ENCODE peak calls at places on chromosomes 2 and 18, in five cellular contexts. H is tibial artery, F is Calu3, G is A549, D is endothelial cell. A is an unnamed sample.

GRCh38 chr2:213187833-213188532 is 36.6 kb upstream of the IKZF2 start:
- DNase-seq in H (no peak), F (peak; percentile 53), G (peak; percentile 8), D (peak; percentile 28), A (peak; percentile 78)

GRCh38 chr2:183950673-183951072 is 647.7 kb upstream of the ZNF804A start:
- DNase-seq in H (no peak), F (no peak), G (no peak), D (no peak), A (no peak)

GRCh38 chr2:37671013-37671815 is at the start of gene CDC42EP3:
- DNase-seq in H (peak; percentile 35), F (peak; percentile 84), G (peak; percentile 77), D (peak; percentile 72), A (peak; percentile 86)

GRCh38 chr2:146847846-146848245 is 997.0 kb upstream of the ACVR2A start:
- DNase-seq in H (no peak), F (no peak), G (no peak), D (no peak), A (no peak)

GRCh38 chr2:119487434-119488244 is 36.6 kb downstream of the SCTR start:
- DNase-seq in H (no peak), F (peak; percentile 87), G (peak; percentile 21), D (no peak), A (peak; percentile 93)

GRCh38 chr2:139241256-139241655 is 461.1 kb upstream of the NXPH2 start:
- DNase-seq in H (no peak), F (no peak), G (no peak), D (no peak), A (no peak)

GRCh38 chr18:59986139-59986538 is 86.3 kb downstream of the PMAIP1 start:
- DNase-seq in H (no peak), F (no peak), G (no peak), D (no peak), A (no peak)

GRCh38 chr2:142100967-142101366 is 29.8 kb downstream of the LRP1B start:
- DNase-seq in H (no peak), F (peak; percentile 37), G (no peak), D (no peak), A (no peak)

GRCh38 chr2:235113854-235114253 is 162.0 kb downstream of the SH3BP4 start:
- DNase-seq in H (no peak), F (no peak), G (no peak), D (no peak), A (no peak)

GRCh38 chr2:114807666-114808065 is 365.2 kb downstream of the DPP10 start:
- DNase-seq in H (no peak), F (no peak), G (no peak), D (no peak), A (no peak)

GRCh38 chr18:61651145-61651879 is 241.5 kb downstream of the RNF152 start:
- DNase-seq in H (no peak), F (peak; percentile 1), G (no peak), D (no peak), A (no peak)

GRCh38 chr2:217797661-217798069 is 205.1 kb downstream of the TNS1 start:
- DNase-seq in H (peak; percentile 61), F (peak; percentile 33), G (no peak), D (no peak), A (no peak)

DNA sequence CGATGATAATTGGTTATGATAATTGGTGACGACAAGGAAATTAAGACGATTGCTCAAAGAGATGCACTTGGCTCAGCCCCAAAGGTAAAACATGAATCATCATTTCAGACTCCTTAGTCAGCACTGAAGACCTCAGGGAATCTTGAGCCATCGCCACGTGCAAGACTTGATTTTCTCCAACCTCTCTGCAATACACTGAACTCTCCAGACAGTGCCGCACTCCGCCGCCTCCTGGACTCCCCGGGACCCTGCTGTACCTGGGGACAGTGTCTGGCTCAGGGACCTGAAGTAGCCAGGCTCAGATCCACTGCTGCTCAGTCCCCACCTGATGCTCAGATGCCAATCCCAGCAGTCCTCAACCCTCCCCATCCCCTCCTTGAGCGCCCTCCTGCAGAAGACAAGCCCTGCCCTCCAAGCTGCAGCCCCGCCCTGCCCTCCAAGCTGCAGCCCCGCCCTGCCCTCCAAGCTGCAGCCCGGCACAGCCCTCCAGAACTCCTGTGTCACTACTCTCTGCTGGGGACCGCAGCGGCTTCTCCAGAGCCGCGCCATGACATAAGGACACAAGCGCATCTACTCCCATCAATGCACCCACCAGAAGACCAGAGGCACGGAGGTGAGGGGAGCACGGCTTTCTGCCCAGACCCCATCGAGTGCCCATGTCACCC is 1.1 kb downstream of the TMEM18 start:
- DNase-seq in H (peak; percentile 61), F (peak; percentile 52), G (peak; percentile 50), D (peak; percentile 39), A (peak; percentile 50)
- TF ChIP-seq CTCF in H (peak; percentile 40), F (no peak), G (no peak), D (no peak), A (no peak)

GRCh38 chr2:240182001-240182400 is 41.5 kb upstream of the OTOS start:
- DNase-seq in H (no peak), F (no peak), G (no peak), D (no peak), A (no peak)

GRCh38 chr2:240182476-240182875 is 42.0 kb upstream of the OTOS start:
- DNase-seq in H (no peak), F (no peak), G (no peak), D (no peak), A (no peak)

GRCh38 chr2:240179941-240180666 is 39.6 kb upstream of the OTOS start:
- DNase-seq in H (no peak), F (no peak), G (no peak), D (no peak), A (no peak)

GRCh38 chr2:240179186-240179815 is 38.8 kb upstream of the OTOS start:
- DNase-seq in H (no peak), F (no peak), G (no peak), D (no peak), A (no peak)

DNA sequence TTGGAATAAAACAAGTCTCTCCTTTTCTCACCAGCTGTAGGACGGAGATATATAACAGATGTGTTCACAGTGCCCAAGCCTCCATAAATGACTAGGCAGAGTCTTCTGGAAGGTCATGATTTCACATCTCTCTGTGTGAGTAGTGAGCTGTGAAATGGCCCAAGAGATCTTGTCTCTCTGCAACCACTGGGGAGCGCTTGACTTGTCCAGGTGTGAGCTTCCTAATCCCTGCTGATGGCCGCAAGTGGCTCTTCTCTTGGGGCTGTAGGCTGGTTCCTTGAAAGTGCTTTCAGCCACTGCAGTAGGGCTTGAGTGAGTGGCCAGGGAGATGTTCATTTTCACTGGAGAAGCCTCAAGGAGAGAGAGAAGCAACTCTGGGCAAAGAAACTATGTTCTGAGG is 38.1 kb upstream of the OTOS start:
- DNase-seq in H (no peak), F (no peak), G (no peak), D (no peak), A (no peak)
- TF ChIP-seq CTCF in H (no peak), F (no peak), G (no peak), D (no peak), A (no peak)

DNA sequence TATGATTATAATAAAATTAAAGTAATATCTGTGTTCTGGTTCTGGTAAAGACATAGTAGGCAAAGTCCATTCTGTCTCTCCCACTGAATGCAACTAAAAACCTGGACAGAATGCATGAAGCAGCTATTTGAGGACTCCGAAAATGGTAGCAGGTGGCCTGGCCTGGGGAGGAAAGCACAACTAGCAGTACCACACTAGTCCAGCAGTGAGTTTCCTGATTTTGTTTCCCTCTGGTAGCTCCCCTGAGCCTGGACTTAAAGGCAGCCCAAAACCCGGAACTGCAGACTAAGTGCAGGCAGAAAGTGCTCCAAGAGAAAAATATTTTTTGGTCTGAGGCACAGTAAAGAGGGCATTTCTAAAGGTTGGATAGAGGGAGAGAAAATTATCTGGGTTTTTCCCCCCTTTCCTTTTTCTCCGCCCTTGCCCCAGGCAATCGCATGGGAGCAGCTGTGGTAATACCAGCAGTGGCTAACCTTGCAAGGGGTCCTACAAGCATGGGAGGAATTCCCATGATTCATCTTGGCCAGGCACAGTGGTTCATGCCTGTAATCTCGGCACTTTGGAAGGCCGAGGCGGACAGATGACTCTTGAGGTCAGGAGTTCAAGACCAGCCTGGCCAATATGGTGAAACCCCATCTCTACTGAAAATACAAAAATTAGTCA is 32.3 kb downstream of the ASXL2 start:
- DNase-seq in H (no peak), F (no peak), G (no peak), D (no peak), A (no peak)
- TF ChIP-seq CTCF in H (no peak), F (no peak), G (no peak), D (no peak), A (no peak)

DNA sequence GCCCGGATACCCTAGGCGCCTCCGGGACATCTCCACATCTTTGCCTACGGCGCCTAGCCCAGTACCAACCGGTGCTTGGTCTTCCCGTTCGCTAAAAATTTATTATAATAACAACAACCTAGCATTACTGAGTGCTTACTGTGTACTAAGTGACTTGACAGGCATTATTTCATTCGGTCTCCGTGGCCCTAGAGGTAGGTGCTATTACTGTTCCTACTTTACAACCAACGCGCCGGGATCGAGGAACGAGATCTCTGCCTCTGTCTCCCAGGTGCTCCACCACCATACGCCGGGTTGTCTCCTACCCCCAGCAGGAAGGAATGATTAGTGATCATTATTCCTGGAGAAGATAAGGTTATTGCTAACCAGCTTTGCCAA is 657 bp upstream of the BIN1 start:
- DNase-seq in H (no peak), F (peak; percentile 37), G (peak; percentile 84), D (no peak), A (peak; percentile 59)
- TF ChIP-seq CTCF in H (no peak), F (peak; percentile 42), G (no peak), D (peak; percentile 51), A (peak; percentile 5)

DNA sequence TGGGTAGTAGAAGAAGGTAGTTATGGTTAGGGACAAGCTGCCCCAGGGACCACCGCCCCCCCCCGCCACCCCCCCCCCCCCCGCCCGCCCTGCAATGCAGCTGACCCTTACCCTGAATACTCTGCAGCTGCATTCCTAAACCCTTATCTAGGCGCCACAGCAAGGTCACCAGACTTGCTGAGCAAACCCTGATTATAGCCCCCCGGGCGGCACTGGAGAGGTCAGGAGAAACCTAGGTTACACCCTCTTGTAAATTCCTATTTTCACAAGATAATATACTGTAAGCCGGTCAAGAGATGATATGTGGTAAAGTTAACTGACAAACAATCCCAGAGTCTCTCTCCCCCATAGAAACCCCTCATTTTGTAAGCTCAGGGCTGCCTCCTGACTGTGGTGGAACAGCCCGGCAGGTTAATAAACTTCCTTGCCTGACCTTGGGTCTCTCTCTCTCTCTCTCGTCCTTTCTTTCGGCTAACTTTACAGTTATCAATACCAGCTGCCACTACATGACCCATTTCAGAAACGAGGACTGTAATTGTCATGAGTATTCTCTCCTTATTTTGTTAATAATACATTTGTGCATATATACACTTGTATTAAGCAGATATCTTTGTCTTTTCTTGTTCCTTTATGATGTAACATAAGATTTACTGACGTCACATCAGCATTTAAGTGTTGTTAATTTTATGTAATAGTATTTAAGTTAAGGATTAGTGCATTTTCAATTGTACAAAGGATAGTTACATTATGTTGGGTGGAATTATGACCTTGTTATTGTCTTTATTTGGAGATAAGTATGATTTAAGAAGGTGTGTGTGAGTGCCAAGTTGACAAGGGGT is 22.8 kb upstream of the SMAD4 start:
- DNase-seq in H (no peak), F (no peak), G (no peak), D (no peak), A (peak; percentile 25)
- TF ChIP-seq CTCF in H (no peak), F (no peak), G (no peak), D (no peak), A (no peak)

A was measured in Caco-2.